ENCODE peak calls at places on chromosome 13, in five cellular contexts. D, L, X, C and I are unnamed samples.

GRCh38 chr13:21413013-21413412 is 46.1 kb downstream of the ZDHHC20 start:
- DNase-seq in L (no peak), C (no peak), D (no peak), X (no peak), I (no peak)

GRCh38 chr13:40251343-40252032 is 415.0 kb downstream of the FOXO1 start:
- DNase-seq in C (peak; percentile 69), X (no peak), D (no peak), L (no peak), I (no peak)

GRCh38 chr13:61778531-61778930 is 362.9 kb upstream of the PCDH20 start:
- DNase-seq in D (no peak), C (no peak), L (no peak), X (no peak), I (no peak)

GRCh38 chr13:92317066-92317465 is 909.5 kb upstream of the GPC6 start:
- DNase-seq in L (no peak), D (no peak), X (no peak), C (peak; percentile 97), I (no peak)

GRCh38 chr13:21435710-21436151 is 23.4 kb downstream of the ZDHHC20 start:
- DNase-seq in X (peak; percentile 34), C (peak; percentile 79), L (no peak), D (peak; percentile 68), I (peak; percentile 67)

GRCh38 chr13:48108106-48108505 is 13.2 kb upstream of the MED4 start:
- DNase-seq in X (no peak), L (no peak), C (no peak), D (no peak), I (no peak)

GRCh38 chr13:96089749-96090239 is at the start of gene HS6ST3:
- DNase-seq in X (peak; percentile 75), C (peak; percentile 10), D (peak; percentile 73), L (peak; percentile 39), I (no peak)

GRCh38 chr13:50357586-50358118 is 342.4 kb downstream of the KCNRG start:
- DNase-seq in C (peak; percentile 76), D (peak; percentile 58), X (peak; percentile 46), L (no peak), I (peak; percentile 48)

GRCh38 chr13:41603917-41604316 is 146.6 kb downstream of the RGCC start:
- DNase-seq in L (no peak), C (peak; percentile 56), X (peak; percentile 60), D (no peak), I (no peak)

GRCh38 chr13:51844862-51845573 is at the start of gene TMEM272:
- DNase-seq in C (peak; percentile 60), D (peak; percentile 57), L (peak; percentile 73), X (peak; percentile 38), I (peak; percentile 42)